ENCODE peak calls at places on chromosomes 12 and 14, in four cellular contexts. W, F, G and O are unnamed samples.

GRCh38 chr14:32311294-32312009 is 17.6 kb upstream of the AKAP6 start:
- DNase-seq in W (peak), F (no peak), G (no peak), O (no peak)

GRCh38 chr12:28253175-28253641 is 63.0 kb downstream of the CCDC91 start:
- DNase-seq in W (no peak), F (no peak), G (no peak), O (no peak)

GRCh38 chr14:76918751-76919421 is 92.7 kb downstream of the LRRC74A start:
- DNase-seq in W (peak), F (peak), G (no peak), O (peak)

GRCh38 chr12:40792792-40793386 is 100.7 kb downstream of the CNTN1 start:
- DNase-seq in W (no peak), F (no peak), G (no peak), O (no peak)

GRCh38 chr12:95908573-95908972 is 33.8 kb downstream of the CCDC38 start:
- DNase-seq in W (peak), F (no peak), G (no peak), O (no peak)

GRCh38 chr12:106063826-106064575 is 74.8 kb downstream of the NUAK1 start:
- DNase-seq in W (no peak), F (no peak), G (no peak), O (no peak)

GRCh38 chr14:64721391-64721791 is 17.2 kb downstream of the PLEKHG3 start:
- DNase-seq in W (peak), F (peak), G (no peak), O (peak)

GRCh38 chr14:25259470-25259869 is 209.5 kb upstream of the STXBP6 start:
- DNase-seq in W (no peak), F (no peak), G (no peak), O (no peak)

GRCh38 chr12:26121841-26122680 is 2.8 kb downstream of the BHLHE41 start:
- DNase-seq in W (peak), F (no peak), G (no peak), O (no peak)

GRCh38 chr14:87888136-87888999 is 104.6 kb downstream of the GALC start:
- DNase-seq in W (no peak), F (no peak), G (peak), O (no peak)

GRCh38 chr12:85179680-85180300 is 100.2 kb upstream of the ALX1 start:
- DNase-seq in W (no peak), F (no peak), G (no peak), O (no peak)

GRCh38 chr12:66662179-66662578 is 16.7 kb downstream of the GRIP1 start:
- DNase-seq in W (no peak), F (no peak), G (no peak), O (no peak)

GRCh38 chr12:100741084-100741711 is 53.4 kb upstream of the ANO4 start:
- DNase-seq in W (peak), F (no peak), G (no peak), O (no peak)

GRCh38 chr14:24292118-24292807 is 7.3 kb downstream of the DHRS1 start:
- DNase-seq in W (no peak), F (no peak), G (no peak), O (no peak)

GRCh38 chr12:121769297-121769830 is 24.1 kb downstream of the RHOF start:
- DNase-seq in W (no peak), F (no peak), G (no peak), O (no peak)
- H3K4me3 ChIP-seq in W (no peak), F (no peak), G (no peak), O (no peak)

DNA sequence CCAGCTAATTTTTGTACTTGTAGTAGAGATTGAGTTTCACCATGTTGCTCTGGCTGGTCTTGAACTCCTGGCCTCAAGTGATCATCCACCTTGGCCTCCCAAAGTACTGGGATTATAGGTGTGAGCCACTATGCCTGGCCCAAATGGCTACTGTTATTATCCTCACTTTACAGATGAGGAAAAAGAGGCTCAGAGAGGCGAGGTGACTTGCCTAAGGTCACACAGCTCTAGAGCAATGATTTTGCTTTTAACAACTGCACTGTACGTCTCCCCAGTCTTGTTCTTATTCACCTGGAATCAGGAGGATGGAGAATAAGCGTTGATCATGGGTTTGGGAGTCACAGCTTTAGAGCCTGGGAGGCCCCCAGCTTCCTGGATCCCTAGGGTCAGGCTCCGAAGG is 69.8 kb upstream of the NCOR2 start:
- DNase-seq in W (no peak), F (no peak), G (no peak), O (no peak)
- H3K4me3 ChIP-seq in W (no peak), F (no peak), G (no peak), O (no peak)

GRCh38 chr12:94152292-94153083 is 4.1 kb downstream of the PLXNC1 start:
- DNase-seq in W (no peak), F (no peak), G (no peak), O (no peak)

GRCh38 chr12:94151577-94151976 is 3.2 kb downstream of the PLXNC1 start:
- DNase-seq in W (no peak), F (no peak), G (no peak), O (no peak)

GRCh38 chr12:94148841-94149780 is 734 bp downstream of the PLXNC1 start:
- DNase-seq in W (peak), F (no peak), G (no peak), O (no peak)

GRCh38 chr12:94149781-94150482 is 1.6 kb downstream of the PLXNC1 start:
- DNase-seq in W (no peak), F (peak), G (no peak), O (no peak)

GRCh38 chr12:94150483-94151225 is 2.3 kb downstream of the PLXNC1 start:
- DNase-seq in W (no peak), F (no peak), G (no peak), O (no peak)
- H3K4me3 ChIP-seq in W (peak), F (no peak), G (peak), O (peak)

DNA sequence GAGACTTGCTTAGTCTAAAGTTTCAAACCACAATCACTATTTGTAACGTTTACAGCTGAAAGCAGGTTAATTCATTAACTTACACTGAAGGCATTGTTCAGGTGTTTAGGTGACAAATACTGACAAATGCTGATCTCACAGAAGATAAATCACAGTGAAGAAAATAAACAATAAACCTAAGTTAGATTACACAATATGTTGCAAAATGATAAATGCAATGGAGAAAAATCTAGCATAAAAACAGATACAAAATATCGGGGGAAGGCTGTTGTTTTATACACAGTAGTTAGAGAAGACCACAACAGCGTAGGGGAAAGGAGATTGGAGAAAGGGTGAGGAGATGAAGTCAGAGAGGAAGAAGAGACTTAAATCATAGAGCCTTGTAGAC is 3.0 kb downstream of the SCAF11 start:
- DNase-seq in W (no peak), F (no peak), G (no peak), O (no peak)
- H3K4me3 ChIP-seq in W (no peak), F (no peak), G (no peak), O (peak)

GRCh38 chr12:108129017-108129812 is at the start of gene WSCD2:
- DNase-seq in W (peak), F (peak), G (peak), O (peak)
- H3K4me3 ChIP-seq in W (peak), F (peak), G (peak), O (peak)

GRCh38 chr14:36223558-36223957 is 47.0 kb upstream of the PTCSC3 start:
- DNase-seq in W (no peak), F (no peak), G (no peak), O (no peak)

GRCh38 chr14:36227344-36227743 is 50.8 kb upstream of the PTCSC3 start:
- DNase-seq in W (no peak), F (no peak), G (no peak), O (no peak)

GRCh38 chr14:36224176-36224575 is 47.7 kb upstream of the PTCSC3 start:
- DNase-seq in W (no peak), F (no peak), G (no peak), O (no peak)

GRCh38 chr14:36227802-36228201 is 51.3 kb upstream of the PTCSC3 start:
- DNase-seq in W (no peak), F (no peak), G (no peak), O (no peak)

DNA sequence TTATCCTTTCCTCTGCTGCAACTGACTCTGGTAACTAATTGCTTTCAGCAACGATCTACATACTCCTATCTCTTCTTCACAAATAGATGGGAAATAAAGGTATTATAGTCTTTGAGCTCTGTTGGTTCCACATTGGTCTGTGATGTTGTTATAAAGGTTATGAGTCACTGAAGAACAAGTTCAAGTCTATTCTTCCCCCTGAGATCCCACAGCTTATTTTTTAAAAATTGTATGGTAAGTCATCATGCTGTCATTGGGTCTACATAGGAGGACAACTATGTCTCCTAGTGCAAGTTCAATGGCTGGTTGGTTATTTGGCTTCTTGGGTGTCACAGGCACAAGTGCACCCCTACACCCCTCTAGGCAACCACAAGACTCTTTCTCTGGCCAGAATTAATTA is 49.6 kb upstream of the PTCSC3 start:
- DNase-seq in W (no peak), F (no peak), G (no peak), O (no peak)
- H3K4me3 ChIP-seq in W (no peak), F (no peak), G (no peak), O (no peak)

DNA sequence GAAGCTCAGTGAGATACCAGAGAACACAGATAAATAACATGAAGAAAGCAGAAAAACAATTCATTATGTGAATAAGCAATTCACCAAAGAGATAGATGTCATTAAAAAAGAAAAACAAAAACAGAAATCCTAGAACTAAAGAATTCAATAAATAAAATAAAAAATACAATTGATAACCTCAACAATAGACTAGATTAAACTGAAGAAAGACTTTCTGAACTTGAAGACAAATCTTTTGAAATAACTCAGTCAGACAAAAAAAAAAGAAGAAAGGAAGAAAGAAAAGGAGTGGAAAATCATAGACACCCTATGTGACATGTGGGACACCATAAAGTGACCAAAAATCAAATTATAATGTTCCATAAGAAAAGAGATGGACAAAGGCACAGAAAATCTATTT is 14.0 kb upstream of the SLC38A1 start:
- DNase-seq in W (no peak), F (no peak), G (no peak), O (no peak)
- H3K4me3 ChIP-seq in W (no peak), F (no peak), G (no peak), O (no peak)

DNA sequence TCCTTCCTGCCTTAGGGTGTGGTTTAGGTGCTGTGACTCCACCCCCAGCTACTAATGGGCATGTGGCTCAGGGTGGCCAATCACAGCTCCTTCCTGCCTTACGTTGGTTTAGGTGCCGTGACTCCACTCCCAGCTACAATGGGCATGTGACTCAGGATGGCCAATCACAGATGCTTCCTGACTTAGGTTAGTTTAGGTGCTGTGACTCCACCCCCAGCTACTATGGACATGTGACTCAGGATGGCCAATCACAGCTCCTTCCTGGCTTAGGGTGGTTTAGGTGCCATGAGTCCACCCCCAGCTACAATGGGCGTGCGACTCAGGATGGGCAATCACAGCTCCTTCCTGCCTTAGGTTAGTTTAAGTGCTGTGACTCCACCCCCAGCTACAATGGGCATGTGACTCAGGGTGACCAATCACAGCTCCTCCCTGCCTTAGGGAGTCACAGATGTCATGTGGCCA is 163.9 kb downstream of the TBX5 start:
- DNase-seq in W (no peak), F (no peak), G (no peak), O (no peak)
- H3K4me3 ChIP-seq in W (no peak), F (no peak), G (no peak), O (no peak)

GRCh38 chr12:2190085-2190484 is 137.3 kb downstream of the CACNA1C start:
- DNase-seq in W (no peak), F (no peak), G (no peak), O (no peak)
- H3K4me3 ChIP-seq in W (no peak), F (no peak), G (no peak), O (no peak)